ENCODE peak calls at places on chromosome 5, in nine cellular contexts. X is GM13977; J is HCEC 1CT; T is fibroblast of lung; H is small intestine; E is activated T-helper 9 cell treated with anti-CD3 and anti-CD28 coated beads, Interleukin-2, amount 50 U/mL, for 16 hours; B is fibroblast of villous mesenchyme; Y is activated T-cell treated with anti-CD3 and anti-CD28 coated beads, Interleukin-2, amount 50 U/mL, for 4 hours; L is adipocyte. V is an unnamed sample.

GRCh38 chr5:134603059-134603458 is 29.6 kb downstream of the SAR1B start:
- DNase-seq in X (peak), J (peak), T (peak), H (no peak), E (no peak), B (peak), Y (no peak), L (peak), V (peak)

GRCh38 chr5:133041910-133042309 is 9.9 kb upstream of the HSPA4 start:
- DNase-seq in X (no peak), J (peak), T (peak), H (no peak), E (no peak), B (no peak), Y (no peak), L (no peak), V (no peak)

GRCh38 chr5:88144219-88145040 is 124.2 kb downstream of the TMEM161B start:
- DNase-seq in X (no peak), J (no peak), T (no peak), H (no peak), E (no peak), B (no peak), Y (no peak), L (peak), V (no peak)

GRCh38 chr5:59039003-59039295 is 456.1 kb downstream of the RAB3C start:
- DNase-seq in X (no peak), J (no peak), T (no peak), H (no peak), E (no peak), B (no peak), Y (no peak), L (no peak), V (no peak)

GRCh38 chr5:102767864-102768263 is 12.8 kb downstream of the PAM start:
- DNase-seq in X (no peak), J (no peak), T (no peak), H (no peak), E (no peak), B (no peak), Y (no peak), L (no peak), V (no peak)

GRCh38 chr5:76528547-76529334 is 94.5 kb downstream of the F2RL2 start:
- DNase-seq in X (no peak), J (no peak), T (no peak), H (no peak), E (no peak), B (no peak), Y (no peak), L (no peak), V (no peak)

GRCh38 chr5:10607023-10607665 is 43.3 kb downstream of the ANKRD33B start:
- DNase-seq in X (peak), J (no peak), T (peak), H (no peak), E (no peak), B (no peak), Y (no peak), L (no peak), V (no peak)

GRCh38 chr5:113378960-113379541 is 55.7 kb downstream of the TSSK1B start:
- DNase-seq in X (peak), J (peak), T (peak), H (peak), E (peak), B (peak), Y (peak), L (peak), V (peak)

GRCh38 chr5:91111473-91112238 is 271.5 kb downstream of the ARRDC3 start:
- DNase-seq in X (no peak), J (no peak), T (no peak), H (no peak), E (no peak), B (no peak), Y (no peak), L (peak), V (no peak)

GRCh38 chr5:36877667-36878420 is 1.3 kb downstream of the NIPBL start:
- DNase-seq in X (peak), J (peak), T (peak), H (peak), E (no peak), B (peak), Y (no peak), L (peak), V (no peak)

GRCh38 chr5:19179561-19179960 is 808.4 kb downstream of the CDH18 start:
- DNase-seq in X (no peak), J (no peak), T (no peak), H (no peak), E (no peak), B (no peak), Y (no peak), L (peak), V (no peak)

GRCh38 chr5:127650022-127650421 is 1.1 kb downstream of the CTXN3 start:
- DNase-seq in X (no peak), J (no peak), T (peak), H (no peak), E (no peak), B (peak), Y (no peak), L (peak), V (no peak)

GRCh38 chr5:53426878-53427277 is 53.6 kb upstream of the FST start:
- DNase-seq in X (no peak), J (no peak), T (no peak), H (no peak), E (no peak), B (no peak), Y (no peak), L (no peak), V (no peak)

GRCh38 chr5:7529880-7530279 is 133.9 kb downstream of the ADCY2 start:
- DNase-seq in X (no peak), J (no peak), T (no peak), H (no peak), E (no peak), B (no peak), Y (no peak), L (no peak), V (no peak)

GRCh38 chr5:148482697-148483462 is 99.1 kb downstream of the FBXO38 start:
- DNase-seq in X (peak), J (peak), T (peak), H (peak), E (peak), B (peak), Y (peak), L (peak), V (peak)

GRCh38 chr5:147892696-147893296 is 13.5 kb downstream of the C5orf46 start:
- DNase-seq in X (no peak), J (no peak), T (no peak), H (no peak), E (no peak), B (peak), Y (no peak), L (peak), V (no peak)

V was measured in stromal cell of bone marrow.